ENCODE peak calls at places on chromosomes 1 and 21, in nine cellular contexts. A is stimulated activated CD8-positive, alpha-beta memory T cell treated with anti-CD3 and anti-CD28 coated beads, Interleukin-15, amount 100 ng/mL, for 4 hours; F is activated CD8-positive, alpha-beta memory T cell treated with anti-CD3 and anti-CD28 coated beads for 24 hours; O is WTC11; J is astrocyte of the spinal cord; X is activated CD4-positive, alpha-beta memory T cell treated with anti-CD3 and anti-CD28 coated beads, Interleukin-2, amount 10 ng/mL, durations not matched to agents 7 days and 5 days; H is A549; C is LNCaP clone FGC; D is effector memory CD8-positive, alpha-beta T cell. B is an unnamed sample.
A peak's percentile ranks its signal among the peaks of the same experiment; 100 is the strongest.

GRCh38 chr1:212938846-212939245 is 11.5 kb upstream of the VASH2 start:
- DNase-seq in A (no peak), O (no peak), D (no peak), C (no peak), F (no peak), J (no peak), X (no peak), H (no peak), B (no peak)

GRCh38 chr1:193558491-193559028 is 372.1 kb upstream of the B3GALT2 start:
- DNase-seq in J (peak; percentile 96), A (no peak), C (no peak), X (peak; percentile 20), D (no peak), F (peak; percentile 79), O (no peak), H (peak; percentile 5), B (no peak)

GRCh38 chr1:234691567-234691966 is 81.6 kb upstream of the IRF2BP2 start:
- DNase-seq in F (no peak), H (peak; percentile 22), X (no peak), A (no peak), O (no peak), C (no peak), D (no peak), J (peak; percentile 15), B (no peak)

GRCh38 chr1:55007626-55008025 is 8.9 kb downstream of the BSND start:
- DNase-seq in D (no peak), F (no peak), C (no peak), A (no peak), H (no peak), X (no peak), O (no peak), J (peak; percentile 44), B (no peak)

GRCh38 chr21:15063081-15063820 is 1.5 kb downstream of the NRIP1 start:
- DNase-seq in X (no peak), F (peak; percentile 71), O (no peak), D (no peak), C (no peak), H (no peak), J (peak; percentile 43), A (no peak), B (no peak)

GRCh38 chr21:39314155-39315027 is 959 bp upstream of the BRWD1 start:
- DNase-seq in A (no peak), F (peak; percentile 76), J (peak; percentile 75), C (no peak), H (peak; percentile 10), X (peak; percentile 55), D (peak; percentile 44), O (peak; percentile 66), B (peak; percentile 53)

GRCh38 chr1:50779811-50780210 is 180.3 kb downstream of the FAF1 start:
- DNase-seq in H (no peak), F (no peak), X (no peak), J (no peak), A (no peak), C (no peak), O (no peak), D (no peak), B (no peak)

GRCh38 chr1:36644556-36644955 is 161.8 kb upstream of the CSF3R start:
- DNase-seq in H (no peak), X (no peak), J (no peak), O (no peak), D (no peak), A (no peak), F (no peak), C (no peak), B (no peak)

GRCh38 chr1:203202431-203203245 is 16.1 kb upstream of the CHI3L1 start:
- DNase-seq in H (no peak), X (no peak), D (no peak), F (no peak), A (no peak), C (no peak), J (peak; percentile 3), O (no peak), B (no peak)

GRCh38 chr1:25544243-25544764 is 898 bp downstream of the LDLRAP1 start:
- DNase-seq in F (no peak), D (no peak), A (no peak), X (no peak), C (no peak), H (no peak), J (no peak), O (no peak), B (no peak)

GRCh38 chr21:35643176-35643575 is 417.1 kb downstream of the SETD4 start:
- DNase-seq in X (no peak), D (no peak), O (no peak), H (no peak), J (peak; percentile 13), C (no peak), F (no peak), A (no peak), B (no peak)

GRCh38 chr1:205699416-205699815 is 19.1 kb upstream of the SLC45A3 start:
- DNase-seq in C (no peak), D (no peak), J (no peak), F (peak; percentile 15), X (no peak), O (no peak), H (no peak), A (no peak), B (no peak)

GRCh38 chr1:204263240-204263848 is 49.6 kb upstream of the GOLT1A start:
- DNase-seq in D (no peak), O (no peak), F (no peak), X (no peak), C (no peak), H (no peak), A (no peak), J (no peak), B (no peak)

GRCh38 chr1:170309389-170310013 is 163.7 kb downstream of the NTMT2 start:
- DNase-seq in X (no peak), H (no peak), F (no peak), D (no peak), J (peak; percentile 96), O (no peak), C (no peak), A (no peak), B (no peak)

GRCh38 chr21:14901482-14901958 is 163.3 kb downstream of the NRIP1 start:
- DNase-seq in F (no peak), J (peak; percentile 98), H (no peak), A (no peak), O (no peak), C (no peak), D (no peak), X (no peak), B (no peak)

GRCh38 chr1:175036476-175036875 is 13.3 kb upstream of the MRPS14 start:
- DNase-seq in O (no peak), C (no peak), F (no peak), A (no peak), D (no peak), X (no peak), H (no peak), J (no peak), B (no peak)

GRCh38 chr1:19974822-19975416 is 4.5 kb downstream of the PLA2G2A start:
- DNase-seq in O (peak; percentile 66), J (peak; percentile 62), H (peak; percentile 55), F (no peak), A (no peak), D (peak; percentile 12), C (peak; percentile 63), X (peak; percentile 19), B (peak; percentile 80)

GRCh38 chr1:56645663-56646330 is 683 bp downstream of the PRKAA2 start:
- DNase-seq in H (peak; percentile 8), X (no peak), O (peak; percentile 24), F (no peak), C (no peak), J (peak; percentile 20), D (no peak), A (no peak), B (peak; percentile 55)

GRCh38 chr1:17597651-17598050 is 58.2 kb downstream of the ARHGEF10L start:
- DNase-seq in X (no peak), F (no peak), J (no peak), D (no peak), O (no peak), A (no peak), H (no peak), C (no peak), B (no peak)

GRCh38 chr1:53643881-53644390 is 95.0 kb downstream of the GLIS1 start:
- DNase-seq in J (no peak), O (no peak), A (no peak), D (no peak), H (no peak), X (no peak), F (no peak), C (no peak), B (no peak)

GRCh38 chr1:173424786-173425407 is 52.2 kb upstream of the PRDX6 start:
- DNase-seq in D (no peak), J (no peak), C (no peak), A (no peak), O (no peak), X (no peak), H (no peak), F (no peak), B (no peak)

GRCh38 chr1:44464361-44464760 is 59.3 kb downstream of the RNF220 start:
- DNase-seq in C (no peak), A (no peak), D (no peak), H (no peak), F (no peak), X (no peak), J (peak; percentile 22), O (no peak), B (no peak)

GRCh38 chr1:186960866-186961265 is 132.1 kb downstream of the PLA2G4A start:
- DNase-seq in H (no peak), F (no peak), C (no peak), A (no peak), O (no peak), J (no peak), D (no peak), X (no peak), B (no peak)

GRCh38 chr1:155968670-155969069 is 9.7 kb downstream of the ARHGEF2 start:
- DNase-seq in J (peak; percentile 41), H (no peak), C (no peak), F (no peak), O (no peak), A (no peak), D (no peak), X (no peak), B (no peak)

GRCh38 chr1:19680644-19681043 is 16.0 kb downstream of the HTR6 start:
- DNase-seq in C (no peak), F (no peak), J (no peak), D (no peak), H (no peak), X (no peak), A (no peak), O (no peak), B (no peak)

GRCh38 chr1:220775238-220775853 is 11.4 kb upstream of the MTARC1 start:
- DNase-seq in J (peak; percentile 31), D (no peak), A (no peak), C (no peak), X (peak; percentile 29), O (peak; percentile 72), H (peak; percentile 47), F (peak; percentile 66), B (peak; percentile 57)

GRCh38 chr1:93155335-93155734 is 24.9 kb downstream of the TMED5 start:
- DNase-seq in X (no peak), F (no peak), C (no peak), A (no peak), D (no peak), J (no peak), O (no peak), H (no peak), B (no peak)

GRCh38 chr1:205064741-205065316 is 19.4 kb downstream of the TMEM81 start:
- DNase-seq in F (no peak), H (no peak), J (no peak), A (no peak), X (no peak), D (no peak), O (no peak), C (no peak), B (no peak)

GRCh38 chr1:174768949-174769348 is 230.8 kb upstream of the CACYBP start:
- DNase-seq in J (no peak), A (no peak), O (no peak), H (no peak), X (no peak), C (no peak), F (no peak), D (no peak), B (no peak)

GRCh38 chr1:114694540-114695310 is 621 bp downstream of the AMPD1 start:
- DNase-seq in C (no peak), J (no peak), A (no peak), H (no peak), X (no peak), F (no peak), O (no peak), D (no peak), B (no peak)

GRCh38 chr1:117527111-117527510 is 78.7 kb upstream of the TENT5C start:
- DNase-seq in H (no peak), O (no peak), F (no peak), J (no peak), C (no peak), A (no peak), D (no peak), X (no peak), B (no peak)

B was measured in HEK293T.